ENCODE peak calls at places on chromosomes 6 and 20, in seven cellular contexts. O is T-helper 2 cell; L is stimulated activated CD4-positive, alpha-beta T cell treated with anti-CD3 and anti-CD28 coated beads, Interleukin-12 subunit alpha, Interleukin-12 subunit beta, amount 100 ng/mL, for 4 hours; C is WERI-Rb-1; S is IMR-90; M is GM03348; I is mucosa of gallbladder. E is an unnamed sample.

GRCh38 chr6:104301921-104302320 is 557.8 kb downstream of the HACE1 start:
- DNase-seq in C (no peak), S (no peak), M (no peak), L (no peak), I (no peak), O (no peak), E (no peak)

GRCh38 chr6:166411271-166411670 is 28.5 kb upstream of the MPC1 start:
- DNase-seq in I (no peak), C (no peak), S (no peak), O (no peak), M (no peak), L (no peak), E (no peak)

GRCh38 chr20:63176035-63176434 is 39.9 kb downstream of the YTHDF1 start:
- DNase-seq in L (no peak), S (no peak), M (peak; percentile 50), C (no peak), O (no peak), I (no peak), E (peak; percentile 73)

GRCh38 chr6:142695016-142695415 is 250.0 kb downstream of the HIVEP2 start:
- DNase-seq in O (no peak), L (no peak), C (no peak), S (peak; percentile 35), I (no peak), M (no peak), E (no peak)

GRCh38 chr6:142387997-142388815 is 86.4 kb downstream of the ADGRG6 start:
- DNase-seq in I (no peak), C (no peak), O (peak; percentile 5), S (peak; percentile 74), L (no peak), M (peak; percentile 48), E (no peak)

GRCh38 chr20:38321959-38322598 is 18.1 kb downstream of the BPI start:
- DNase-seq in I (peak; percentile 42), M (peak; percentile 85), S (peak; percentile 73), L (no peak), C (peak; percentile 65), O (no peak), E (peak; percentile 50)

GRCh38 chr20:18645196-18645745 is 57.4 kb downstream of the DTD1 start:
- DNase-seq in O (no peak), I (no peak), M (no peak), L (no peak), S (no peak), C (no peak), E (no peak)

GRCh38 chr6:88823998-88824397 is 139.4 kb downstream of the RNGTT start:
- DNase-seq in C (no peak), M (peak; percentile 8), O (no peak), I (no peak), S (peak; percentile 77), L (no peak), E (no peak)

GRCh38 chr6:47404436-47404835 is 73.2 kb upstream of the CD2AP start:
- DNase-seq in C (no peak), I (no peak), O (no peak), M (no peak), L (no peak), S (no peak), E (no peak)

GRCh38 chr20:57315083-57315963 is 14.3 kb upstream of the SPO11 start:
- DNase-seq in O (no peak), I (no peak), S (no peak), L (no peak), C (no peak), M (no peak), E (no peak)

GRCh38 chr6:126050795-126051194 is 64.5 kb downstream of the TRMT11 start:
- DNase-seq in I (no peak), M (no peak), S (no peak), O (no peak), L (no peak), C (no peak), E (no peak)

GRCh38 chr20:30910937-30911725 is 346.3 kb upstream of the DEFB115 start:
- DNase-seq in L (no peak), S (no peak), M (no peak), I (no peak), O (no peak), C (no peak), E (no peak)

GRCh38 chr6:12164508-12164770 is 125.7 kb upstream of the EDN1 start:
- DNase-seq in C (no peak), M (no peak), S (peak; percentile 48), O (no peak), I (no peak), L (no peak), E (no peak)

GRCh38 chr20:50837532-50838321 is 42.9 kb downstream of the BCAS4 start:
- DNase-seq in L (no peak), C (no peak), I (no peak), O (peak; percentile 45), S (peak; percentile 83), M (peak; percentile 90), E (no peak)

GRCh38 chr6:158799051-158799792 is 19.9 kb downstream of the EZR start:
- DNase-seq in I (peak; percentile 79), M (peak; percentile 18), C (no peak), S (peak; percentile 46), L (no peak), O (no peak), E (no peak)

GRCh38 chr6:107636486-107636885 is 146.6 kb downstream of the SOBP start:
- DNase-seq in S (no peak), L (no peak), M (no peak), O (no peak), I (no peak), C (no peak), E (no peak)

GRCh38 chr6:73579851-73580246 is 59.0 kb upstream of the EEF1A1 start:
- DNase-seq in S (peak; percentile 91), I (peak; percentile 53), C (no peak), M (peak; percentile 72), O (peak; percentile 31), L (peak; percentile 12), E (no peak)

GRCh38 chr6:113782641-113783040 is 74.5 kb upstream of the MARCKS start:
- DNase-seq in S (no peak), I (no peak), L (no peak), C (no peak), M (no peak), O (no peak), E (no peak)

E was measured in nephron progenitor cell.